ENCODE peak calls at places on chromosomes 2 and 18, in ten cellular contexts. J is fibroblast of mammary gland, P is choroid plexus epithelial cell, I is AG04449, R is psoas muscle, S is esophagus squamous epithelium, M is left ventricle myocardium inferior, N is HCT116, Y is BJ, E is HepG2. G is an unnamed sample.

GRCh38 chr18:58247363-58247834 is 203.4 kb downstream of the NEDD4L start:
- DNase-seq in S (no peak), P (peak), N (no peak), R (peak), I (no peak), Y (no peak), E (no peak), M (no peak), J (no peak), G (no peak)

GRCh38 chr18:62521588-62521987 is 1.2 kb upstream of the ZCCHC2 start:
- DNase-seq in I (no peak), N (no peak), P (peak), S (no peak), M (no peak), E (peak), Y (no peak), J (no peak), R (no peak), G (no peak)

GRCh38 chr2:42794271-42795046 is 2.1 kb upstream of the HAAO start:
- DNase-seq in P (peak), S (no peak), J (peak), M (no peak), I (no peak), Y (no peak), N (no peak), E (peak), R (peak), G (no peak)

GRCh38 chr2:84880645-84881521 is at the start of gene TRABD2A:
- DNase-seq in S (no peak), Y (no peak), P (no peak), M (no peak), E (no peak), R (peak), J (peak), I (no peak), N (no peak), G (no peak)

GRCh38 chr2:224952942-224953657 is 89.2 kb downstream of the DOCK10 start:
- DNase-seq in M (no peak), Y (no peak), E (no peak), P (no peak), R (no peak), S (peak), J (no peak), N (no peak), I (no peak), G (no peak)

GRCh38 chr2:38737925-38738324 is 13.2 kb downstream of the SRSF7 start:
- DNase-seq in S (no peak), M (no peak), Y (no peak), N (no peak), R (no peak), E (no peak), P (no peak), J (no peak), I (no peak), G (no peak)

GRCh38 chr2:101754613-101755012 is 57.1 kb downstream of the MAP4K4 start:
- DNase-seq in I (no peak), E (no peak), S (no peak), P (no peak), R (no peak), N (no peak), Y (no peak), J (peak), M (no peak), G (no peak)

GRCh38 chr2:138403431-138403927 is 98.1 kb upstream of the SPOPL start:
- DNase-seq in S (no peak), M (no peak), Y (no peak), P (no peak), J (no peak), I (no peak), E (no peak), R (no peak), N (no peak), G (no peak)

GRCh38 chr2:30368258-30368657 is 78.8 kb upstream of the LCLAT1 start:
- DNase-seq in S (no peak), I (no peak), E (no peak), Y (no peak), M (no peak), N (no peak), J (peak), R (no peak), P (no peak), G (no peak)

GRCh38 chr2:15745329-15745728 is 153.7 kb downstream of the DDX1 start:
- DNase-seq in P (no peak), M (no peak), I (no peak), E (no peak), S (no peak), N (no peak), R (no peak), Y (no peak), J (no peak), G (no peak)

GRCh38 chr18:48543228-48543627 is 4.4 kb downstream of the CTIF start:
- DNase-seq in Y (no peak), P (no peak), N (no peak), E (peak), R (no peak), I (no peak), J (no peak), S (no peak), M (no peak), G (no peak)

GRCh38 chr2:60531638-60532216 is 21.7 kb downstream of the BCL11A start:
- DNase-seq in M (no peak), R (no peak), P (no peak), Y (no peak), I (no peak), E (no peak), S (no peak), N (no peak), J (no peak), G (no peak)

GRCh38 chr2:6556755-6557154 is 309.0 kb downstream of the CMPK2 start:
- DNase-seq in I (no peak), J (peak), R (no peak), M (no peak), P (peak), E (peak), N (peak), S (no peak), Y (peak), G (peak)

GRCh38 chr2:45763256-45763655 is 111.8 kb downstream of the PRKCE start:
- DNase-seq in R (no peak), M (no peak), S (no peak), I (no peak), J (peak), N (no peak), Y (no peak), E (no peak), P (peak), G (no peak)

GRCh38 chr2:172427256-172427989 is at the start of gene ITGA6:
- DNase-seq in M (peak), E (peak), I (no peak), S (no peak), P (no peak), R (peak), J (no peak), N (peak), Y (no peak), G (no peak)

GRCh38 chr18:62379051-62379450 is 53.9 kb downstream of the TNFRSF11A start:
- DNase-seq in P (no peak), Y (no peak), R (no peak), E (no peak), M (no peak), I (no peak), N (no peak), J (no peak), S (no peak), G (no peak)

GRCh38 chr2:72145658-72146329 is 1.9 kb downstream of the CYP26B1 start:
- DNase-seq in S (no peak), N (no peak), J (no peak), P (no peak), E (no peak), I (no peak), R (no peak), Y (no peak), M (peak), G (no peak)
- H3K4me3 ChIP-seq in S (peak), N (peak), J (no peak), P (peak), E (peak), I (no peak), R (peak), Y (peak), M (peak), G (no peak)

GRCh38 chr2:189681203-189681602 is 6.7 kb downstream of the ANKAR start:
- DNase-seq in Y (no peak), I (no peak), E (no peak), M (no peak), P (no peak), N (no peak), J (no peak), S (no peak), R (no peak), G (no peak)
- TF ChIP-seq CTCF in Y (no peak), I (no peak), E (no peak), M (no peak), P (no peak), N (no peak), J (no peak), S (no peak), R (no peak), G (no peak)

DNA sequence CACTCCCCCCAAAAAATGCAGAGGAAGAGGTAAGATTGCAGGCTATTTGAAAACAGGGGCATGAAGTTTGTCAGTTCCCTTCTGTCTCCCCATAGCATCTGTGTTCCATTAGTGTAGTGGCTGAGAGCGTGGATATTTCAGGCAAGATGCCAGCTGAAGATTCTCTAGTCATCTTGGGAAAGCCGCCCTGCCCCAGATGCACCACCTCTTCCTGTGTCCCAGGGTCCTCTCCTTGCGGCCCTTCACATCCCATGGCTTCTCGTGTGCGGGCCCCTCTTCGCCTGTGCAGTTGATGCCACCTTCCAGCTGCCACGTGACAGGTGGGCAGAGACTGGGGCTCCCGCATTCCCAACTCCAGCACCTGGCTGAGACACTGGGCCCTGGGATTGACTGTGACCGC is 16.1 kb downstream of the TMEM127 start:
- DNase-seq in R (no peak), S (no peak), J (peak), I (peak), M (no peak), Y (peak), N (no peak), E (no peak), P (peak), G (no peak)
- H3K4me3 ChIP-seq in R (no peak), S (no peak), J (no peak), I (no peak), M (no peak), Y (no peak), N (no peak), E (no peak), P (no peak), G (no peak)

DNA sequence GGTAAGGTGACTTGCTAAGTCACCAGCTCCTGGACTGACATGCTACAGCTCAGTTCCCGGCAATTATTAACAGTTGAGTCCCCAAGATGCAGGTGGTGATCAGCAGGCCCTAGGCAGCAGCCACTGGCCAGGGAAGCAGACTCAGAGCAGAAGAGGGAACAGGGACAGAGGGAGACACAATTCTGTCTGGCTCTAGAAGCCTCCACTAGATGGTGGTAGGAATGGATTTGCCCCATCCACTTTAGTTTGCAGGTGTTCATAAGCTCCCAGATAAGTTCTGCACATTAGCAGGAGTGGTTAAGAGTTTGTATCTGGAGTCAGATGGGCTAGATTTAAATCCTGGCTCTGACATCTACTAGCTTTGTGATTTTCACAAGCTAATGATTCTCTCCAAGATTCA is 25.5 kb upstream of the SLC1A4 start:
- DNase-seq in E (no peak), R (no peak), S (no peak), I (no peak), M (no peak), Y (no peak), P (no peak), J (no peak), N (no peak), G (no peak)
- TF ChIP-seq CTCF in E (peak), R (no peak), S (no peak), I (no peak), M (no peak), Y (no peak), P (no peak), J (no peak), N (no peak), G (peak)